ENCODE peak calls at places on chromosome 5, in eight cellular contexts. One of them, this sample, is unnamed.

GRCh38 chr5:176994460-176995121 is 12.0 kb downstream of the UIMC1 start:
- DNase-seq in Peyer's patch: no peak
- DNase-seq in heart left ventricle: peak; percentile 54
- DNase-seq in colonic mucosa: no peak
- DNase-seq in A673: peak; percentile 17
- DNase-seq in tibial artery: peak; percentile 37
- DNase-seq in pancreas: no peak
- DNase-seq in A549: no peak
- DNase-seq in this sample: peak; percentile 96

GRCh38 chr5:163867738-163868137 is 362.3 kb downstream of the MAT2B start:
- DNase-seq in pancreas: no peak
- DNase-seq in A549: no peak
- DNase-seq in Peyer's patch: no peak
- DNase-seq in heart left ventricle: no peak
- DNase-seq in A673: no peak
- DNase-seq in tibial artery: no peak
- DNase-seq in colonic mucosa: no peak
- DNase-seq in this sample: no peak

GRCh38 chr5:33649801-33650482 is 209.2 kb downstream of the TARS1 start:
- DNase-seq in Peyer's patch: no peak
- DNase-seq in colonic mucosa: no peak
- DNase-seq in A673: no peak
- DNase-seq in pancreas: no peak
- DNase-seq in heart left ventricle: no peak
- DNase-seq in A549: no peak
- DNase-seq in tibial artery: no peak
- DNase-seq in this sample: no peak

GRCh38 chr5:1734908-1735289 is 64.7 kb downstream of the MRPL36 start:
- DNase-seq in heart left ventricle: no peak
- DNase-seq in colonic mucosa: no peak
- DNase-seq in A673: no peak
- DNase-seq in A549: no peak
- DNase-seq in pancreas: no peak
- DNase-seq in Peyer's patch: no peak
- DNase-seq in tibial artery: no peak
- DNase-seq in this sample: no peak

GRCh38 chr5:68033029-68033428 is 182.5 kb upstream of the PIK3R1 start:
- DNase-seq in heart left ventricle: no peak
- DNase-seq in A673: peak; percentile 31
- DNase-seq in A549: no peak
- DNase-seq in tibial artery: no peak
- DNase-seq in pancreas: no peak
- DNase-seq in colonic mucosa: no peak
- DNase-seq in Peyer's patch: no peak
- DNase-seq in this sample: no peak

GRCh38 chr5:130549884-130550552 is 615.0 kb downstream of the HINT1 start:
- DNase-seq in A549: no peak
- DNase-seq in heart left ventricle: no peak
- DNase-seq in colonic mucosa: no peak
- DNase-seq in A673: peak; percentile 40
- DNase-seq in tibial artery: no peak
- DNase-seq in Peyer's patch: no peak
- DNase-seq in pancreas: no peak
- DNase-seq in this sample: no peak

GRCh38 chr5:81020478-81021167 is 60.5 kb downstream of the RASGRF2 start:
- DNase-seq in colonic mucosa: no peak
- DNase-seq in A549: no peak
- DNase-seq in Peyer's patch: no peak
- DNase-seq in tibial artery: no peak
- DNase-seq in pancreas: no peak
- DNase-seq in A673: no peak
- DNase-seq in heart left ventricle: no peak
- DNase-seq in this sample: no peak

GRCh38 chr5:158881076-158881880 is 218.4 kb downstream of the EBF1 start:
- DNase-seq in colonic mucosa: no peak
- DNase-seq in tibial artery: no peak
- DNase-seq in Peyer's patch: no peak
- DNase-seq in pancreas: no peak
- DNase-seq in A549: no peak
- DNase-seq in heart left ventricle: no peak
- DNase-seq in A673: no peak
- DNase-seq in this sample: peak; percentile 29

GRCh38 chr5:120101771-120102170 is 362.3 kb upstream of the PRR16 start:
- DNase-seq in pancreas: no peak
- DNase-seq in A673: no peak
- DNase-seq in heart left ventricle: no peak
- DNase-seq in Peyer's patch: no peak
- DNase-seq in A549: no peak
- DNase-seq in colonic mucosa: no peak
- DNase-seq in tibial artery: no peak
- DNase-seq in this sample: no peak

GRCh38 chr5:153746440-153746839 is 256.0 kb downstream of the GRIA1 start:
- DNase-seq in pancreas: no peak
- DNase-seq in Peyer's patch: no peak
- DNase-seq in heart left ventricle: no peak
- DNase-seq in tibial artery: no peak
- DNase-seq in A673: no peak
- DNase-seq in A549: no peak
- DNase-seq in colonic mucosa: no peak
- DNase-seq in this sample: no peak

GRCh38 chr5:1194378-1194777 is 7.0 kb upstream of the SLC6A19 start:
- DNase-seq in colonic mucosa: no peak
- DNase-seq in Peyer's patch: no peak
- DNase-seq in heart left ventricle: no peak
- DNase-seq in A549: no peak
- DNase-seq in tibial artery: no peak
- DNase-seq in A673: no peak
- DNase-seq in pancreas: no peak
- DNase-seq in this sample: no peak

GRCh38 chr5:107300928-107301327 is 369.8 kb downstream of the EFNA5 start:
- DNase-seq in heart left ventricle: no peak
- DNase-seq in tibial artery: no peak
- DNase-seq in A549: no peak
- DNase-seq in pancreas: no peak
- DNase-seq in A673: no peak
- DNase-seq in Peyer's patch: no peak
- DNase-seq in colonic mucosa: no peak
- DNase-seq in this sample: no peak

GRCh38 chr5:89120719-89121118 is 237.7 kb upstream of the MEF2C start:
- DNase-seq in A673: no peak
- DNase-seq in A549: no peak
- DNase-seq in Peyer's patch: no peak
- DNase-seq in colonic mucosa: no peak
- DNase-seq in pancreas: no peak
- DNase-seq in tibial artery: peak; percentile 35
- DNase-seq in heart left ventricle: peak; percentile 24
- DNase-seq in this sample: peak; percentile 59

GRCh38 chr5:111681791-111682190 is 75.2 kb downstream of the NREP start:
- DNase-seq in colonic mucosa: no peak
- DNase-seq in pancreas: no peak
- DNase-seq in heart left ventricle: no peak
- DNase-seq in tibial artery: no peak
- DNase-seq in A549: no peak
- DNase-seq in A673: no peak
- DNase-seq in Peyer's patch: no peak
- DNase-seq in this sample: no peak

GRCh38 chr5:53089481-53089976 is 20.0 kb downstream of the MOCS2 start:
- DNase-seq in Peyer's patch: no peak
- DNase-seq in pancreas: no peak
- DNase-seq in A673: no peak
- DNase-seq in A549: no peak
- DNase-seq in tibial artery: no peak
- DNase-seq in heart left ventricle: no peak
- DNase-seq in colonic mucosa: no peak
- DNase-seq in this sample: no peak

GRCh38 chr5:53087596-53087995 is 22.0 kb downstream of the MOCS2 start:
- DNase-seq in colonic mucosa: no peak
- DNase-seq in heart left ventricle: no peak
- DNase-seq in A673: no peak
- DNase-seq in A549: no peak
- DNase-seq in tibial artery: no peak
- DNase-seq in Peyer's patch: no peak
- DNase-seq in pancreas: no peak
- DNase-seq in this sample: no peak

GRCh38 chr5:53090229-53090628 is 19.3 kb downstream of the MOCS2 start:
- DNase-seq in heart left ventricle: no peak
- DNase-seq in tibial artery: no peak
- DNase-seq in pancreas: no peak
- DNase-seq in Peyer's patch: no peak
- DNase-seq in colonic mucosa: no peak
- DNase-seq in A673: no peak
- DNase-seq in A549: no peak
- DNase-seq in this sample: no peak

GRCh38 chr5:53084856-53085255 is 24.7 kb downstream of the MOCS2 start:
- DNase-seq in colonic mucosa: no peak
- DNase-seq in A673: no peak
- DNase-seq in Peyer's patch: no peak
- DNase-seq in heart left ventricle: no peak
- DNase-seq in pancreas: no peak
- DNase-seq in tibial artery: no peak
- DNase-seq in A549: no peak
- DNase-seq in this sample: no peak

DNA sequence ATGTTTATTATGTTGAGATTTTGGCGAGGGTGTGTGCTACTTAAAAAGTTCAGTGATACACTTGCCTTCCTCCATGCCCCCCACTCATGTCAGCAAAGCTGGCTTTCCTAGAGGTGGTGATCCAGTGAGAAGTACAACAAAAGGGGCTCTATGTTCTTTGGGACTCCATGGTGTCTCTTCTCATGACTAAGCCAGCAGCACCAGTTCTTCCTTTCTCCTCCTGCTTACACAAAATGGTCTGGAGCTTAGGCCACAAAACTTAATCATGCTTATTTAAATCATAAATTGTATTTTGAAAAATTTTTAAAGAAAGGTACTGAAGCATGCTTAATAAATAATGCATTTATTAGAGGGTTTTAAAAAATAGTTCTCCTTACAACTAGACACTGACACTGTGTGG is 22.4 kb downstream of the MOCS2 start:
- DNase-seq in colonic mucosa: no peak
- DNase-seq in Peyer's patch: no peak
- DNase-seq in tibial artery: no peak
- DNase-seq in A673: no peak
- DNase-seq in pancreas: no peak
- DNase-seq in A549: no peak
- DNase-seq in heart left ventricle: no peak
- DNase-seq in this sample: no peak
- H3K4me1 ChIP-seq in colonic mucosa: no peaks in the 10 kb centered on the region
- H3K4me1 ChIP-seq in Peyer's patch: no peaks in the 10 kb centered on the region
- H3K4me1 ChIP-seq in tibial artery: peaks cover 6% of the 10 kb centered on the region
- H3K4me1 ChIP-seq in A673: no peaks in the 10 kb centered on the region
- H3K4me1 ChIP-seq in pancreas: no peaks in the 10 kb centered on the region
- H3K4me1 ChIP-seq in A549: peaks cover 23% of the 10 kb centered on the region
- H3K4me1 ChIP-seq in heart left ventricle: no peaks in the 10 kb centered on the region
- H3K4me1 ChIP-seq in this sample: no peaks in the 10 kb centered on the region

GRCh38 chr5:115374057-115374775 is 77.8 kb upstream of the CCDC112 start:
- DNase-seq in Peyer's patch: no peak
- DNase-seq in heart left ventricle: no peak
- DNase-seq in tibial artery: no peak
- DNase-seq in A673: no peak
- DNase-seq in pancreas: no peak
- DNase-seq in colonic mucosa: no peak
- DNase-seq in A549: no peak
- DNase-seq in this sample: no peak

GRCh38 chr5:115378754-115379153 is 82.3 kb upstream of the CCDC112 start:
- DNase-seq in heart left ventricle: no peak
- DNase-seq in colonic mucosa: no peak
- DNase-seq in A673: no peak
- DNase-seq in tibial artery: no peak
- DNase-seq in A549: no peak
- DNase-seq in pancreas: no peak
- DNase-seq in Peyer's patch: no peak
- DNase-seq in this sample: no peak

GRCh38 chr5:115375922-115376321 is 79.5 kb upstream of the CCDC112 start:
- DNase-seq in Peyer's patch: no peak
- DNase-seq in A549: no peak
- DNase-seq in heart left ventricle: peak; percentile 58
- DNase-seq in colonic mucosa: no peak
- DNase-seq in pancreas: no peak
- DNase-seq in A673: no peak
- DNase-seq in tibial artery: no peak
- DNase-seq in this sample: no peak

GRCh38 chr5:115379622-115380344 is 83.3 kb upstream of the CCDC112 start:
- DNase-seq in Peyer's patch: peak; percentile 63
- DNase-seq in A549: no peak
- DNase-seq in pancreas: no peak
- DNase-seq in tibial artery: no peak
- DNase-seq in heart left ventricle: no peak
- DNase-seq in colonic mucosa: peak; percentile 58
- DNase-seq in A673: no peak
- DNase-seq in this sample: no peak

DNA sequence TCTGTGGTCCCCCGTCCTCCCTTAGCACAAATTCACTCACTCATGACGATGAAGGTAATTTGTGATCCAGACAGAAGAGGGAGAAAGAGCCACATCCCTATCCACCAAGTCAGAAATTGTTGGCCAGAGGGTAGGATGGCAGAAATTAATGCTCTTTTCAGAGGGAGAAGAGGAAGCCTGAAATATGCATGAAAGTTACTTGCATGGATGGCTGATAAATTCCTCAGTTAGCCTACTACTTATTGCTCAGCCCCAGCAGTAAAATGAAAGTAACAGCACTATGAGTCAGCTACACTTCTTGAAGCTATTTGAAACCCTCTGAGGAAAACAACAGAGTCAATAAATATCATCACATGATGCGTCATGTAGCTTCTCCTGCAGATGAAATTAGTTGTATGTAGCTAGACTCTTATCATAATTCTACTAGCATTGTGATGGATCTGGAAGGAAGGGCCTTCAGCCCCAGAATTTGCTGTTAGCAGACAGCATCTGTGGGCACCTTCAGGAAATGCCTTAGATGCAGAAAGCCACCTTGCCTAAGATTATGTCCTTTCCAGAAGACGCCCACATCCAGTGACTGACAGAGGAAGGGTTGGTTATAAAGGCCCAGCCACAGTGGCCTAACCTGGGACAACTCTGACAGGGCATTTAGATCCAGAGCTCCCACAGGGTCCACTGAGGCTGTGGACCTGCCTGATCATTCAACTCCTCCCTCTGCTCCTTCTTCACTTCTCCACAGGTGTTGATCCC is 81.2 kb upstream of the CCDC112 start:
- DNase-seq in A549: no peak
- DNase-seq in pancreas: no peak
- DNase-seq in A673: peak; percentile 16
- DNase-seq in colonic mucosa: no peak
- DNase-seq in tibial artery: no peak
- DNase-seq in Peyer's patch: no peak
- DNase-seq in heart left ventricle: no peak
- DNase-seq in this sample: no peak
- TF ChIP-seq CTCF in A549: peak; percentile 32
- TF ChIP-seq CTCF in pancreas: no peak
- TF ChIP-seq CTCF in A673: no peak
- TF ChIP-seq CTCF in colonic mucosa: peak; percentile 21
- TF ChIP-seq CTCF in tibial artery: peak; percentile 38
- TF ChIP-seq CTCF in Peyer's patch: no peak
- TF ChIP-seq CTCF in heart left ventricle: peak; percentile 53
- TF ChIP-seq CTCF in this sample: peak; percentile 47

GRCh38 chr5:162429161-162429560 is 361.6 kb downstream of the GABRG2 start:
- DNase-seq in tibial artery: no peak
- DNase-seq in A549: no peak
- DNase-seq in Peyer's patch: no peak
- DNase-seq in colonic mucosa: no peak
- DNase-seq in pancreas: no peak
- DNase-seq in A673: no peak
- DNase-seq in heart left ventricle: no peak
- DNase-seq in this sample: no peak
- H3K27ac ChIP-seq in tibial artery: no peak overlapping the region
- H3K27ac ChIP-seq in A549: no peak overlapping the region
- H3K27ac ChIP-seq in Peyer's patch: no peak overlapping the region
- H3K27ac ChIP-seq in colonic mucosa: no peak overlapping the region
- H3K27ac ChIP-seq in pancreas: no peak overlapping the region
- H3K27ac ChIP-seq in A673: no peak overlapping the region
- H3K27ac ChIP-seq in heart left ventricle: no peak overlapping the region
- H3K27ac ChIP-seq in this sample: no peak overlapping the region

GRCh38 chr5:124156408-124157027 is 589.9 kb downstream of the ZNF608 start:
- DNase-seq in heart left ventricle: no peak
- DNase-seq in A549: no peak
- DNase-seq in pancreas: no peak
- DNase-seq in colonic mucosa: no peak
- DNase-seq in Peyer's patch: no peak
- DNase-seq in tibial artery: no peak
- DNase-seq in A673: peak; percentile 9
- DNase-seq in this sample: peak; percentile 66
- H3K4me1 ChIP-seq in heart left ventricle: no peaks in the 10 kb centered on the region
- H3K4me1 ChIP-seq in A549: no peaks in the 10 kb centered on the region
- H3K4me1 ChIP-seq in pancreas: peaks cover 10% of the 10 kb centered on the region
- H3K4me1 ChIP-seq in colonic mucosa: no peaks in the 10 kb centered on the region
- H3K4me1 ChIP-seq in Peyer's patch: no peaks in the 10 kb centered on the region
- H3K4me1 ChIP-seq in tibial artery: no peaks in the 10 kb centered on the region
- H3K4me1 ChIP-seq in A673: no peaks in the 10 kb centered on the region
- H3K4me1 ChIP-seq in this sample: no peaks in the 10 kb centered on the region